ENCODE peak calls at places on chromosomes 2 and 18, in ten cellular contexts. One of them, this sample, is unnamed.
A peak's percentile ranks its signal among the peaks of the same experiment; 100 is the strongest.

GRCh38 chr2:39275016-39275415 is 31.2 kb upstream of the CDKL4 start:
- DNase-seq in right lobe of liver: no peak
- DNase-seq in AG04450: no peak
- DNase-seq in colonic mucosa: no peak
- DNase-seq in WTC11: no peak
- DNase-seq in fibroblast of pulmonary artery: no peak
- DNase-seq in WERI-Rb-1: no peak
- DNase-seq in PC-9: peak; percentile 38
- DNase-seq in body of pancreas: no peak
- DNase-seq in kidney epithelial cell: no peak
- DNase-seq in this sample: no peak

GRCh38 chr18:32848836-32849235 is 76.0 kb upstream of the KLHL14 start:
- DNase-seq in colonic mucosa: no peak
- DNase-seq in AG04450: no peak
- DNase-seq in right lobe of liver: no peak
- DNase-seq in body of pancreas: no peak
- DNase-seq in WTC11: no peak
- DNase-seq in fibroblast of pulmonary artery: no peak
- DNase-seq in PC-9: no peak
- DNase-seq in kidney epithelial cell: no peak
- DNase-seq in WERI-Rb-1: no peak
- DNase-seq in this sample: no peak

GRCh38 chr18:2654105-2654827 is 1.3 kb upstream of the SMCHD1 start:
- DNase-seq in body of pancreas: no peak
- DNase-seq in WERI-Rb-1: no peak
- DNase-seq in fibroblast of pulmonary artery: peak; percentile 10
- DNase-seq in PC-9: no peak
- DNase-seq in AG04450: no peak
- DNase-seq in right lobe of liver: no peak
- DNase-seq in colonic mucosa: no peak
- DNase-seq in kidney epithelial cell: no peak
- DNase-seq in WTC11: no peak
- DNase-seq in this sample: no peak

GRCh38 chr2:107430006-107430405 is 396.7 kb upstream of the RGPD4 start:
- DNase-seq in WERI-Rb-1: no peak
- DNase-seq in fibroblast of pulmonary artery: no peak
- DNase-seq in body of pancreas: no peak
- DNase-seq in AG04450: no peak
- DNase-seq in PC-9: no peak
- DNase-seq in kidney epithelial cell: no peak
- DNase-seq in WTC11: no peak
- DNase-seq in right lobe of liver: no peak
- DNase-seq in colonic mucosa: no peak
- DNase-seq in this sample: no peak

GRCh38 chr2:79750321-79750720 is 237.5 kb downstream of the CTNNA2 start:
- DNase-seq in right lobe of liver: no peak
- DNase-seq in PC-9: no peak
- DNase-seq in WTC11: no peak
- DNase-seq in kidney epithelial cell: no peak
- DNase-seq in WERI-Rb-1: no peak
- DNase-seq in AG04450: no peak
- DNase-seq in body of pancreas: no peak
- DNase-seq in fibroblast of pulmonary artery: no peak
- DNase-seq in colonic mucosa: peak; percentile 65
- DNase-seq in this sample: no peak

GRCh38 chr2:57156231-57156924 is 890.2 kb upstream of the VRK2 start:
- DNase-seq in kidney epithelial cell: no peak
- DNase-seq in AG04450: no peak
- DNase-seq in fibroblast of pulmonary artery: no peak
- DNase-seq in colonic mucosa: no peak
- DNase-seq in PC-9: no peak
- DNase-seq in body of pancreas: no peak
- DNase-seq in WTC11: peak; percentile 10
- DNase-seq in WERI-Rb-1: no peak
- DNase-seq in right lobe of liver: no peak
- DNase-seq in this sample: no peak

GRCh38 chr18:50158866-50159653 is 35.9 kb downstream of the MYO5B start:
- DNase-seq in WERI-Rb-1: no peak
- DNase-seq in colonic mucosa: peak; percentile 78
- DNase-seq in body of pancreas: peak; percentile 49
- DNase-seq in right lobe of liver: no peak
- DNase-seq in WTC11: no peak
- DNase-seq in AG04450: no peak
- DNase-seq in kidney epithelial cell: no peak
- DNase-seq in PC-9: peak; percentile 98
- DNase-seq in fibroblast of pulmonary artery: no peak
- DNase-seq in this sample: no peak

GRCh38 chr2:180876506-180876905 is 103.9 kb upstream of the UBE2E3 start:
- DNase-seq in kidney epithelial cell: no peak
- DNase-seq in AG04450: no peak
- DNase-seq in right lobe of liver: no peak
- DNase-seq in body of pancreas: no peak
- DNase-seq in fibroblast of pulmonary artery: no peak
- DNase-seq in WTC11: no peak
- DNase-seq in PC-9: no peak
- DNase-seq in colonic mucosa: no peak
- DNase-seq in WERI-Rb-1: no peak
- DNase-seq in this sample: no peak

GRCh38 chr2:54559593-54560145 is 103.5 kb downstream of the SPTBN1 start:
- DNase-seq in AG04450: no peak
- DNase-seq in fibroblast of pulmonary artery: peak; percentile 91
- DNase-seq in WERI-Rb-1: no peak
- DNase-seq in body of pancreas: peak; percentile 50
- DNase-seq in right lobe of liver: no peak
- DNase-seq in WTC11: no peak
- DNase-seq in kidney epithelial cell: no peak
- DNase-seq in colonic mucosa: no peak
- DNase-seq in PC-9: peak; percentile 87
- DNase-seq in this sample: no peak

GRCh38 chr2:131567891-131568290 is 40.2 kb downstream of the CCDC74A start:
- DNase-seq in PC-9: no peak
- DNase-seq in WTC11: no peak
- DNase-seq in body of pancreas: no peak
- DNase-seq in WERI-Rb-1: no peak
- DNase-seq in fibroblast of pulmonary artery: no peak
- DNase-seq in colonic mucosa: no peak
- DNase-seq in kidney epithelial cell: no peak
- DNase-seq in right lobe of liver: no peak
- DNase-seq in AG04450: no peak
- DNase-seq in this sample: no peak

GRCh38 chr2:1714291-1715064 is 29.8 kb downstream of the PXDN start:
- DNase-seq in AG04450: no peak
- DNase-seq in WTC11: no peak
- DNase-seq in colonic mucosa: no peak
- DNase-seq in PC-9: no peak
- DNase-seq in fibroblast of pulmonary artery: no peak
- DNase-seq in right lobe of liver: no peak
- DNase-seq in body of pancreas: no peak
- DNase-seq in kidney epithelial cell: no peak
- DNase-seq in WERI-Rb-1: no peak
- DNase-seq in this sample: no peak

GRCh38 chr2:85435986-85436835 is 17.7 kb downstream of the SH2D6 start:
- DNase-seq in colonic mucosa: no peak
- DNase-seq in AG04450: no peak
- DNase-seq in WTC11: no peak
- DNase-seq in kidney epithelial cell: no peak
- DNase-seq in PC-9: no peak
- DNase-seq in WERI-Rb-1: peak; percentile 60
- DNase-seq in body of pancreas: no peak
- DNase-seq in fibroblast of pulmonary artery: no peak
- DNase-seq in right lobe of liver: no peak
- DNase-seq in this sample: no peak

GRCh38 chr2:20282916-20283592 is 58.1 kb upstream of the SDC1 start:
- DNase-seq in PC-9: no peak
- DNase-seq in WTC11: no peak
- DNase-seq in fibroblast of pulmonary artery: peak; percentile 79
- DNase-seq in AG04450: peak; percentile 6
- DNase-seq in WERI-Rb-1: no peak
- DNase-seq in kidney epithelial cell: no peak
- DNase-seq in body of pancreas: peak; percentile 86
- DNase-seq in colonic mucosa: no peak
- DNase-seq in right lobe of liver: peak; percentile 40
- DNase-seq in this sample: no peak

GRCh38 chr2:240818293-240818542 is 1.8 kb downstream of the KIF1A start:
- DNase-seq in right lobe of liver: no peak
- DNase-seq in PC-9: no peak
- DNase-seq in kidney epithelial cell: no peak
- DNase-seq in WTC11: no peak
- DNase-seq in fibroblast of pulmonary artery: no peak
- DNase-seq in colonic mucosa: no peak
- DNase-seq in AG04450: no peak
- DNase-seq in WERI-Rb-1: no peak
- DNase-seq in body of pancreas: no peak
- DNase-seq in this sample: no peak

GRCh38 chr2:221552282-221552681 is 19.8 kb downstream of the EPHA4 start:
- DNase-seq in AG04450: no peak
- DNase-seq in PC-9: no peak
- DNase-seq in colonic mucosa: no peak
- DNase-seq in kidney epithelial cell: no peak
- DNase-seq in body of pancreas: no peak
- DNase-seq in WTC11: no peak
- DNase-seq in fibroblast of pulmonary artery: no peak
- DNase-seq in WERI-Rb-1: peak; percentile 50
- DNase-seq in right lobe of liver: no peak
- DNase-seq in this sample: no peak

GRCh38 chr2:73292906-73293533 is 328 bp downstream of the EGR4 start:
- DNase-seq in PC-9: no peak
- DNase-seq in colonic mucosa: no peak
- DNase-seq in kidney epithelial cell: no peak
- DNase-seq in fibroblast of pulmonary artery: no peak
- DNase-seq in WTC11: peak; percentile 29
- DNase-seq in WERI-Rb-1: peak; percentile 45
- DNase-seq in AG04450: no peak
- DNase-seq in right lobe of liver: no peak
- DNase-seq in body of pancreas: no peak
- DNase-seq in this sample: peak; percentile 46

GRCh38 chr2:28419003-28419704 is 26.5 kb downstream of the FOSL2 start:
- DNase-seq in PC-9: no peak
- DNase-seq in AG04450: no peak
- DNase-seq in WERI-Rb-1: no peak
- DNase-seq in right lobe of liver: no peak
- DNase-seq in body of pancreas: no peak
- DNase-seq in kidney epithelial cell: no peak
- DNase-seq in WTC11: no peak
- DNase-seq in fibroblast of pulmonary artery: no peak
- DNase-seq in colonic mucosa: no peak
- DNase-seq in this sample: peak; percentile 45
- TF ChIP-seq CTCF in PC-9: no peak
- TF ChIP-seq CTCF in AG04450: no peak
- TF ChIP-seq CTCF in WERI-Rb-1: peak; percentile 1
- TF ChIP-seq CTCF in right lobe of liver: peak; percentile 15
- TF ChIP-seq CTCF in body of pancreas: no peak
- TF ChIP-seq CTCF in kidney epithelial cell: no peak
- TF ChIP-seq CTCF in WTC11: no peak
- TF ChIP-seq CTCF in fibroblast of pulmonary artery: no peak
- TF ChIP-seq CTCF in colonic mucosa: no peak
- TF ChIP-seq CTCF in this sample: no peak

DNA sequence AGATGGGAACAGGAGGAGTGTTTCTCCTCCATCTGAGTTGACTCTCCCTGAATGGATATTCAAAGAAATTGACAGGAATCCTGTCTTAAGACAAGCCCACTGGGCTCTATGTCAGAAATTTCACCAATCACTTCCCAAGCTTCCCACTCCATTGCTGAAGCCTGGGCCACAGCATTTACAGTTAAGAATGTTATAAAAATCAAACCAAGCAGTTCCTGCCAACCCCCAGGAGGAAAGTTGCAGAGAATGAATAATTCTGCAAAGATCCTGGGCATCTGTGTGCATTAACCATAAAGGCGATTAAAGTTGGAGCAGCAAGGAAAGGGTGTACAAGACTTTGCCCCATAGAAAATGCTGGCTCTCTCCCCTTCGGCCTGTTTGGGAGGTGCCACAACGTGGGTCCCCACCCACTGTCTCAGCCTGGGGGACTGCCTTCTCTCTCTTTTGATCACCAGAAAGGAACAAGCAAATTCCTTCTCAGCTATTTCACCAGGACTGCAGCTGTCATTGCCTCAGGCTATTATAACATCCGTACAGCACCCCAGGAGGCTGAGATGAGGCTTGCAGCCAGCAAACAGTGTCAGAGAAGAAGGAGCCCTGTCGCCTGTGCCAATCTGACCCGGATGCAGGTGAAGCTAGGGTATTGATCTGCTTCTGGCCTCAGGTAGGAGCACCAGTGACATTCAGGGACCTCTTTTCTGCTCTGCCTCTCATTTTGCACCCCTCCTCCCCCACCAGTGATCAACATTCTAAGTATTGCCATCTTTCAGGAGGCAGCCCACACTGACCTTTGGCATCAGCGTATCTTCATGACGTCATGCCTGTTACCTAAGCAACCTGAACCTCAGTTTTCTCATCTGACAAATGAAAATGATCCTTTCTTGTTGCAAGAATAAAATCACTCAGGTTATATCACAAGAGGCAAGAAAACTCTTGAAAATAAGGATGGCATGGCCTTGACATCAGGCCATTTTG is 219.0 kb downstream of the SH3BP4 start:
- DNase-seq in AG04450: peak; percentile 13
- DNase-seq in WTC11: peak; percentile 41
- DNase-seq in fibroblast of pulmonary artery: peak; percentile 61
- DNase-seq in WERI-Rb-1: peak; percentile 29
- DNase-seq in PC-9: peak; percentile 99
- DNase-seq in colonic mucosa: no peak
- DNase-seq in kidney epithelial cell: peak; percentile 54
- DNase-seq in body of pancreas: peak; percentile 17
- DNase-seq in right lobe of liver: no peak
- DNase-seq in this sample: no peak
- TF ChIP-seq CTCF in AG04450: peak; percentile 52
- TF ChIP-seq CTCF in WTC11: no peak
- TF ChIP-seq CTCF in fibroblast of pulmonary artery: peak; percentile 41
- TF ChIP-seq CTCF in WERI-Rb-1: peak; percentile 47
- TF ChIP-seq CTCF in PC-9: peak; percentile 48
- TF ChIP-seq CTCF in colonic mucosa: no peak
- TF ChIP-seq CTCF in kidney epithelial cell: peak; percentile 53
- TF ChIP-seq CTCF in body of pancreas: no peak
- TF ChIP-seq CTCF in right lobe of liver: no peak
- TF ChIP-seq CTCF in this sample: no peak

GRCh38 chr2:219737270-219737691 is 109.9 kb downstream of the SLC4A3 start:
- DNase-seq in right lobe of liver: no peak
- DNase-seq in WERI-Rb-1: peak; percentile 46
- DNase-seq in body of pancreas: no peak
- DNase-seq in fibroblast of pulmonary artery: peak; percentile 29
- DNase-seq in colonic mucosa: no peak
- DNase-seq in AG04450: peak; percentile 11
- DNase-seq in kidney epithelial cell: no peak
- DNase-seq in PC-9: no peak
- DNase-seq in WTC11: no peak
- DNase-seq in this sample: no peak
- TF ChIP-seq CTCF in right lobe of liver: peak; percentile 19
- TF ChIP-seq CTCF in WERI-Rb-1: peak; percentile 79
- TF ChIP-seq CTCF in body of pancreas: no peak
- TF ChIP-seq CTCF in fibroblast of pulmonary artery: peak; percentile 33
- TF ChIP-seq CTCF in colonic mucosa: no peak
- TF ChIP-seq CTCF in AG04450: peak; percentile 72
- TF ChIP-seq CTCF in kidney epithelial cell: peak; percentile 43
- TF ChIP-seq CTCF in PC-9: peak; percentile 44
- TF ChIP-seq CTCF in WTC11: no peak
- TF ChIP-seq CTCF in this sample: no peak

DNA sequence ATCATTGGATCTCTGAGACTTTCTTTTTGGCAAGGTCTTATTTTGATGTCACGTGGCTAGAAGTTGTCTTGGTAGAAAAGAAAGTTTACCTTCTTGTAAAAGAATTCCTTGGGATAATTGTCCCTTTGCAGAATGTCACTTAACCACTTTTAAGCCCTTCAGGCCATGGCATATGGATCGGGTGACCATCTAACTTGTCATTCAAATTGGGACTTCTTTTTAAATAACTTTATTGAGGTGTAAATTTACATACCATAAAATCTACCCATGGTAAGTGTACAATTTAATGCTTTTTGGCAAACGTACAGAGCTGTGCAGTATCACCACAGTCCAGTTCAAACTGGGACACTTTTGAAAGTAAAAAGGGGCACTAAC is 24.6 kb downstream of the ARMC9 start:
- DNase-seq in kidney epithelial cell: no peak
- DNase-seq in right lobe of liver: no peak
- DNase-seq in WERI-Rb-1: no peak
- DNase-seq in colonic mucosa: no peak
- DNase-seq in body of pancreas: no peak
- DNase-seq in PC-9: no peak
- DNase-seq in WTC11: no peak
- DNase-seq in fibroblast of pulmonary artery: no peak
- DNase-seq in AG04450: no peak
- DNase-seq in this sample: no peak
- TF ChIP-seq CTCF in kidney epithelial cell: no peak
- TF ChIP-seq CTCF in right lobe of liver: no peak
- TF ChIP-seq CTCF in WERI-Rb-1: no peak
- TF ChIP-seq CTCF in colonic mucosa: no peak
- TF ChIP-seq CTCF in body of pancreas: no peak
- TF ChIP-seq CTCF in PC-9: no peak
- TF ChIP-seq CTCF in WTC11: no peak
- TF ChIP-seq CTCF in fibroblast of pulmonary artery: no peak
- TF ChIP-seq CTCF in AG04450: no peak
- TF ChIP-seq CTCF in this sample: no peak

This sample was measured in GM20000.